ENCODE peak calls at places on chromosomes 13 and 19, in four cellular contexts. R, L, C and I are unnamed samples. For H3K9me3, the result is how much of the 10 kb centered on the place peaks cover.

GRCh38 chr13:20340759-20341161 is 108.6 kb upstream of the GJB6 start:
- DNase-seq in C (no peak), L (peak), R (no peak), I (no peak)

GRCh38 chr19:19661675-19662251 is 1.7 kb downstream of the ATP13A1 start:
- DNase-seq in C (peak), R (peak), L (peak), I (peak)

GRCh38 chr13:32840113-32840512 is 176.1 kb upstream of the KL start:
- DNase-seq in L (no peak), R (no peak), C (no peak), I (no peak)

GRCh38 chr19:55156202-55157063 is 1.1 kb downstream of the TNNI3 start:
- DNase-seq in C (peak), R (peak), L (peak), I (no peak)

GRCh38 chr13:38872693-38873092 is 117.9 kb downstream of the STOML3 start:
- DNase-seq in L (no peak), R (no peak), C (peak), I (peak)

GRCh38 chr13:48892311-48892710 is 83.4 kb upstream of the FNDC3A start:
- DNase-seq in R (no peak), C (no peak), L (no peak), I (no peak)

GRCh38 chr19:48470856-48471255 is 1.7 kb downstream of the CYTH2 start:
- DNase-seq in L (no peak), R (no peak), C (no peak), I (no peak)

GRCh38 chr19:5291588-5292193 is 48.9 kb downstream of the PTPRS start:
- DNase-seq in C (no peak), R (no peak), L (no peak), I (no peak)

GRCh38 chr13:49421391-49421790 is 22.5 kb downstream of the CAB39L start:
- DNase-seq in L (no peak), C (peak), R (no peak), I (no peak)

GRCh38 chr19:13208131-13208963 is 58.1 kb downstream of the IER2 start:
- DNase-seq in L (peak), R (peak), C (no peak), I (peak)

GRCh38 chr13:105207586-105208293 is 1327.7 kb downstream of the EFNB2 start:
- DNase-seq in L (no peak), R (no peak), C (no peak), I (no peak)

DNA sequence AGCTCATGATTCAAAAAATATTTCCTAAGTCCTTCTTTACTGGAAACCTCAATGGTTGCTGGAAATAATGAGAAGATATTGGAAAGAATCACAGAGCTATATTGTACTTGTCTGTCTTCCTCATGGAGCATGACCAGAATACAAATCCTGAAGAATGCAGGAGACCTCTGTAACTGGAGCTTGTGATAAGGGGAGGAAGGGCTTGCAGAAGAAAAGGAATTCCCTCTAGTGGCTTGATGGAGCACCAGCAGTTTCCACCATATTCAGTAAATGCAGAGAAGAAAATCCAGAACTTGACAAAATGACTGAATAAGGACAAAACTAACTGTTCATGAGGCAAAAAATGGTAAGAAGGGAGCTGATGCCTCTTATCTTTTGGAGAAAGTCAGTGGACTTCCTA is 1333.1 kb downstream of the EFNB2 start:
- DNase-seq in C (no peak), L (no peak), R (no peak), I (no peak)
- TF ChIP-seq CTCF in C (peak), L (peak), R (peak), I (peak)

DNA sequence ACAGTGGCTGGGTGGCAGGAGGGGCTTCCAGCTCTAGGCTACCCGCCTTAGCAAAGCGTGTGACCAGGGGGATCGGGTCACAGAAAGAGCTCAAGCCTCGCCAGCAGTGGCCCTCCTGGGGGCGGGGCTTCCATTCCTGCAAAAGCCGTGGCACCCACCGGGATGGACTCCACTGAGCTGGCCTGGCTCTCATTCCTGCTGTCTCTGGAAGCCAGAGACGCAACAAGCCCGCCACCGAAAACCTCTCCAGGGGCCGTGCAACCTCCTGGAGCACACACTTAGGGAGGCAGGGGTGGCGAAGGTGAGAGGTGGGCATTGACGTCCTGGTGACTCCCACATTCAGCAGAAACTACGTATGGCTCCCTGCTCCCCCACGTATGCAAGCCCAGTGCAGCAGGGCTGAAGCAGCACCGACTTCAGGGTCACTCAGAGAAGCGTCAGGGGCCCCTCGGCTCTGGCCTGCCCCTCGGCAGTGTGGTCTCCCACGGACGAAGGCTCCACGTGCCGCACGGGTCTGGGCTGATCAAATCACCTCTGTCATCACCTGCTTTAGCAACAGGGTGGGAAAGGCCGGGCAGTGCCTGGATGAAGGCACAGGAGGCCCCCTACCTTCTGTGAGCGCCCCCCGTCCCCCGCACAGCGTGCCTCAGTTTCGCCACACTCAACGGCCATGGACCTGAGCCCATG is 3.1 kb downstream of the C19orf25 start:
- DNase-seq in R (peak), L (no peak), C (no peak), I (no peak)
- H3K27ac ChIP-seq in R (no peak), L (no peak), C (no peak), I (no peak)

GRCh38 chr19:44345969-44346368 is 10.5 kb downstream of the ZNF112 start:
- DNase-seq in R (no peak), C (no peak), L (no peak), I (no peak)
- H3K9me3 ChIP-seq in R (under half), C (under half), L (under half), I (under half)

GRCh38 chr13:31049083-31049482 is 112.6 kb downstream of the HSPH1 start:
- DNase-seq in R (no peak), L (no peak), C (no peak), I (no peak)

GRCh38 chr13:31051999-31052398 is 109.7 kb downstream of the HSPH1 start:
- DNase-seq in R (no peak), L (no peak), C (no peak), I (no peak)

GRCh38 chr13:31049833-31050232 is 111.9 kb downstream of the HSPH1 start:
- DNase-seq in C (no peak), R (no peak), L (no peak), I (no peak)

GRCh38 chr13:31052478-31052877 is 109.2 kb downstream of the HSPH1 start:
- DNase-seq in L (no peak), C (no peak), R (no peak), I (no peak)

DNA sequence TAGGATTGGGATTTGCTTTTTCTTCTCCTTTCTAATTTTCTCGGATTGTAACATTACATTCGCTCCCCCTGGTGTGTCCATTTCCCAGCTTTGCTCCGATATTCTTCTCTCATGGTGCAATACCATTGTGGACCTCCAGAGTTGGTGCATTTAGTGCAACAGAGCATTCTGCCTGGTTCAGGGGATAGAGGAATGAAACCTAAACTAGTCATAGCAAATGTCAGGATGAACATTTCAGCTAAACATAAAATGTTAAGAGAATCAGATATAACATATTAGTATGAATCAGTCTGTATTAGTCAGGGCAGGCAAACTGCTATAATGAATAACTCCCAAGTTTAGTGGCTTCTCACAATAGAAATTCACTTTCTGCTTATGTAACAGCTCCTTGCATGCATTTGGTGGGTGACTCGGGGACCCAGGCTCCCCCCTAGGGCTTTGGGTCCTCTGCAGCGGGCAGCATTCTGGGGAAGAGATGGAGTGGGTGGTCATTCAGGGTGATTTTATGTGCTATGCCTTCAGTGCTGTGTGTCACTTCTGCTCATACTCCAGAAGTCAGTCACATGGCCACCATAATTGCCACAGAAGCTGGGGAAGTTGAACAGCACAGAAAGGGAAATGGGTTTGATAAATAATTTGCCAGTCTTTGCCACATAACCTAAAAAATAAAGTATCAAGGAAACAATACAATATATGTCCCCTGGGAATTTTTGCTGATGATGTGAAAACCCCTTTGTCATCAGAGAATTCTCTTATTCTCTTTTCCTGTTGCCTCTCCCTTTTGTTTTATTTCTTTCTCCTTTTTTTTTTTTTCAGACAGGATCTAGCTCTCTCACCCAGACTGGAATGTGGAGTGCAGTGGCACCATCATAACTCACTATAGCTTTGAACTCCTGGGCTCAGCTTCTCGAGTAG is 111.0 kb downstream of the HSPH1 start:
- DNase-seq in R (no peak), C (no peak), L (no peak), I (no peak)
- TF ChIP-seq CTCF in R (no peak), C (no peak), L (no peak), I (no peak)

GRCh38 chr19:3458229-3458555 is 22.1 kb downstream of the SMIM24 start:
- DNase-seq in R (no peak), C (no peak), L (peak), I (no peak)

GRCh38 chr19:3455960-3456601 is 24.2 kb downstream of the SMIM24 start:
- DNase-seq in L (peak), R (no peak), C (no peak), I (no peak)

GRCh38 chr19:3455393-3455955 is 24.9 kb downstream of the SMIM24 start:
- DNase-seq in C (no peak), L (no peak), R (no peak), I (no peak)

GRCh38 chr19:3457531-3458228 is 22.6 kb downstream of the SMIM24 start:
- DNase-seq in R (no peak), L (peak), C (no peak), I (no peak)

GRCh38 chr19:3456925-3457530 is 23.3 kb downstream of the SMIM24 start:
- DNase-seq in C (no peak), L (peak), R (no peak), I (no peak)
- H3K27ac ChIP-seq in C (no peak), L (peak), R (peak), I (no peak)